ENCODE peak calls at places on chromosome 13, in nine cellular contexts. W, Q, M, Y, R, X, D, G and N are unnamed samples.

GRCh38 chr13:114005206-114005720 is 31.4 kb upstream of the C13orf46 start:
- DNase-seq in M (no peak), R (no peak), X (no peak), G (no peak), D (no peak), Y (no peak), Q (no peak), W (no peak), N (no peak)

GRCh38 chr13:94228781-94229180 is 250.7 kb downstream of the DCT start:
- DNase-seq in R (no peak), Y (no peak), Q (no peak), D (no peak), G (no peak), X (no peak), W (no peak), M (no peak), N (no peak)

GRCh38 chr13:51759240-51759639 is 44.7 kb downstream of the DHRS12 start:
- DNase-seq in Q (no peak), R (no peak), X (no peak), Y (no peak), M (no peak), D (no peak), G (no peak), W (peak), N (no peak)

GRCh38 chr13:23794267-23795161 is 94.7 kb downstream of the MIPEP start:
- DNase-seq in R (peak), X (no peak), Q (no peak), Y (no peak), W (peak), D (no peak), G (no peak), M (peak), N (no peak)

GRCh38 chr13:27043013-27043412 is 128.6 kb downstream of the USP12 start:
- DNase-seq in M (peak), Q (no peak), D (peak), G (no peak), X (no peak), R (peak), W (peak), Y (peak), N (no peak)

GRCh38 chr13:106140476-106140875 is 395.0 kb downstream of the EFNB2 start:
- DNase-seq in G (no peak), M (no peak), W (no peak), R (no peak), Y (no peak), Q (no peak), X (no peak), D (no peak), N (no peak)

GRCh38 chr13:73903561-73903960 is 230.6 kb downstream of the KLF12 start:
- DNase-seq in W (no peak), X (no peak), M (no peak), R (no peak), G (no peak), Q (no peak), D (no peak), Y (no peak), N (no peak)

GRCh38 chr13:25847145-25847544 is 204.7 kb downstream of the SHISA2 start:
- DNase-seq in Y (no peak), W (no peak), D (no peak), M (no peak), G (no peak), Q (no peak), X (no peak), R (no peak), N (no peak)

GRCh38 chr13:109974354-109974753 is 188.0 kb upstream of the IRS2 start:
- DNase-seq in X (no peak), Q (no peak), Y (no peak), D (no peak), G (no peak), R (no peak), M (no peak), W (peak), N (no peak)

GRCh38 chr13:99432637-99433542 is 68.4 kb upstream of the TM9SF2 start:
- DNase-seq in Y (no peak), X (peak), W (peak), G (peak), R (no peak), M (peak), Q (peak), D (no peak), N (no peak)

GRCh38 chr13:43041368-43041921 is 18.1 kb downstream of the DNAJC15 start:
- DNase-seq in M (no peak), D (no peak), R (no peak), G (no peak), W (no peak), Q (no peak), Y (no peak), X (no peak), N (no peak)

GRCh38 chr13:79508224-79508961 is 27.4 kb downstream of the NDFIP2 start:
- DNase-seq in D (no peak), M (peak), W (no peak), G (no peak), X (no peak), Y (no peak), R (no peak), Q (no peak), N (no peak)

GRCh38 chr13:25503856-25504255 is 132.1 kb downstream of the ATP8A2 start:
- DNase-seq in X (no peak), Y (no peak), W (no peak), M (no peak), Q (no peak), G (no peak), R (no peak), D (no peak), N (no peak)

GRCh38 chr13:46041335-46041934 is 11.1 kb downstream of the ZC3H13 start:
- DNase-seq in Y (no peak), R (no peak), D (no peak), W (peak), X (no peak), Q (no peak), M (no peak), G (no peak), N (no peak)

GRCh38 chr13:97574926-97575325 is 141.0 kb downstream of the RAP2A start:
- DNase-seq in X (no peak), M (peak), D (no peak), Y (peak), R (peak), W (peak), Q (no peak), G (no peak), N (no peak)

GRCh38 chr13:98792321-98792720 is 39.8 kb upstream of the SLC15A1 start:
- DNase-seq in Q (no peak), X (no peak), D (no peak), W (no peak), Y (no peak), G (no peak), M (no peak), R (no peak), N (no peak)

GRCh38 chr13:113057084-113057483 is 48.5 kb upstream of the F7 start:
- DNase-seq in D (no peak), Q (no peak), M (no peak), W (no peak), Y (no peak), R (no peak), G (no peak), X (no peak), N (no peak)

GRCh38 chr13:112349681-112350080 is 26.5 kb upstream of the SPACA7 start:
- DNase-seq in Y (no peak), D (no peak), Q (no peak), R (no peak), W (no peak), M (no peak), X (no peak), G (no peak), N (no peak)

GRCh38 chr13:113774177-113775107 is 15.4 kb downstream of the TMEM255B start:
- DNase-seq in D (no peak), Q (no peak), Y (no peak), M (peak), G (no peak), R (peak), W (peak), X (no peak), N (no peak)

GRCh38 chr13:75788494-75788991 is 152.4 kb downstream of the LMO7 start:
- DNase-seq in G (no peak), R (no peak), X (no peak), D (no peak), Y (peak), Q (no peak), W (peak), M (peak), N (no peak)

GRCh38 chr13:20943519-20944012 is 41.0 kb upstream of the XPO4 start:
- DNase-seq in X (peak), Y (peak), R (peak), M (peak), W (peak), D (peak), Q (peak), G (peak), N (peak)

GRCh38 chr13:26557393-26558073 is at the start of gene WASF3:
- DNase-seq in D (peak), R (peak), Y (peak), M (peak), G (peak), X (no peak), W (peak), Q (peak), N (peak)

GRCh38 chr13:40316301-40316700 is 350.1 kb downstream of the FOXO1 start:
- DNase-seq in M (no peak), D (no peak), X (no peak), Y (no peak), W (no peak), R (no peak), G (no peak), Q (no peak), N (no peak)